ENCODE peak calls at places on chromosomes 3 and 15, in seven cellular contexts. Y is posterior vena cava; I is substantia nigra; H is ecto neural progenitor cell; C is BE2C; A is activated naive CD4-positive, alpha-beta T cell; N is amygdala. J is an unnamed sample.

GRCh38 chr3:32460031-32460749 is 42.5 kb downstream of the CMTM6 start:
- DNase-seq in H (peak; percentile 81), C (no peak), N (no peak), I (no peak), Y (no peak), A (peak; percentile 26), J (peak; percentile 63)

GRCh38 chr3:37694236-37694635 is 167.4 kb upstream of the CTDSPL start:
- DNase-seq in Y (no peak), H (no peak), I (peak; percentile 8), C (no peak), N (peak; percentile 19), A (no peak), J (no peak)

GRCh38 chr3:159821148-159821547 is 167.5 kb upstream of the IL12A start:
- DNase-seq in I (no peak), C (no peak), H (no peak), N (no peak), Y (no peak), A (no peak), J (no peak)

GRCh38 chr3:65033577-65033976 is 345.8 kb upstream of the ADAMTS9 start:
- DNase-seq in I (no peak), C (no peak), Y (no peak), A (no peak), H (no peak), N (no peak), J (no peak)

GRCh38 chr3:68206524-68207117 is 552.2 kb upstream of the SUCLG2 start:
- DNase-seq in I (no peak), Y (no peak), N (no peak), H (no peak), C (no peak), A (no peak), J (no peak)

GRCh38 chr3:71532639-71533395 is 50.7 kb downstream of the FOXP1 start:
- DNase-seq in I (no peak), Y (no peak), A (no peak), N (no peak), C (no peak), H (no peak), J (no peak)

GRCh38 chr3:134201201-134202130 is 49.2 kb downstream of the RYK start:
- DNase-seq in C (no peak), A (no peak), I (no peak), Y (no peak), H (no peak), N (no peak), J (no peak)

GRCh38 chr3:100611221-100611620 is 1.8 kb downstream of the ADGRG7 start:
- DNase-seq in I (no peak), H (no peak), A (no peak), C (no peak), Y (no peak), N (no peak), J (no peak)

GRCh38 chr3:40615916-40616315 is 91.2 kb downstream of the ZNF621 start:
- DNase-seq in H (no peak), A (no peak), N (peak; percentile 52), C (no peak), Y (no peak), I (peak; percentile 19), J (no peak)

GRCh38 chr15:28974142-28974541 is 88.4 kb downstream of the APBA2 start:
- DNase-seq in N (no peak), C (no peak), A (no peak), Y (peak; percentile 74), I (no peak), H (no peak), J (peak; percentile 60)

J was measured in naive thymus-derived CD8-positive, alpha-beta T cell.